ENCODE peak calls at places on chromosomes 2 and 18, in six cellular contexts. L is heart right ventricle; U is kidney epithelial cell; W is neural crest cell; D is activated T-cell treated with anti-CD3 and anti-CD28 coated beads for 1 hour; S is activated naive CD4-positive, alpha-beta T cell treated with anti-CD3 and anti-CD28 coated beads, Interleukin-2, amount 50 U/mL, for 72 hours. M is an unnamed sample.

GRCh38 chr2:215782965-215783364 is 230.4 kb downstream of the MREG start:
- DNase-seq in L (no peak), U (no peak), W (no peak), D (no peak), S (no peak), M (no peak)

GRCh38 chr2:133591164-133591563 is 22.9 kb upstream of the NCKAP5 start:
- DNase-seq in L (peak), U (no peak), W (no peak), D (no peak), S (no peak), M (no peak)

GRCh38 chr18:35497334-35498197 is at the start of gene INO80C:
- DNase-seq in L (peak), U (peak), W (peak), D (peak), S (peak), M (peak)

GRCh38 chr2:112601754-112602153 is 17.3 kb downstream of the CHCHD5 start:
- DNase-seq in L (no peak), U (no peak), W (no peak), D (no peak), S (peak), M (no peak)

GRCh38 chr18:44681039-44681595 is 429 bp downstream of the SETBP1 start:
- DNase-seq in L (no peak), U (no peak), W (no peak), D (no peak), S (no peak), M (no peak)

GRCh38 chr2:35606394-35606793 is 749.2 kb upstream of the CRIM1 start:
- DNase-seq in L (no peak), U (no peak), W (no peak), D (no peak), S (no peak), M (no peak)

GRCh38 chr2:8977758-8978157 is 25.7 kb downstream of the MBOAT2 start:
- DNase-seq in L (no peak), U (no peak), W (no peak), D (no peak), S (no peak), M (no peak)

GRCh38 chr18:62898359-62898758 is 183.0 kb downstream of the PHLPP1 start:
- DNase-seq in L (no peak), U (no peak), W (no peak), D (no peak), S (no peak), M (peak)

GRCh38 chr18:49764032-49764431 is 49.3 kb downstream of the ACAA2 start:
- DNase-seq in L (no peak), U (no peak), W (no peak), D (no peak), S (no peak), M (no peak)

GRCh38 chr2:124836415-124836814 is 811.3 kb downstream of the CNTNAP5 start:
- DNase-seq in L (no peak), U (no peak), W (no peak), D (no peak), S (no peak), M (no peak)

GRCh38 chr2:138649571-138649970 is 130.6 kb downstream of the NXPH2 start:
- DNase-seq in L (no peak), U (no peak), W (no peak), D (no peak), S (no peak), M (peak)

GRCh38 chr2:117980783-117981676 is 32.8 kb downstream of the CCDC93 start:
- DNase-seq in L (no peak), U (peak), W (no peak), D (no peak), S (no peak), M (peak)

GRCh38 chr2:121028577-121028976 is 256.4 kb downstream of the TFCP2L1 start:
- DNase-seq in L (no peak), U (no peak), W (no peak), D (no peak), S (no peak), M (no peak)

GRCh38 chr2:230908595-230909191 is 16.3 kb downstream of the GPR55 start:
- DNase-seq in L (no peak), U (peak), W (no peak), D (no peak), S (peak), M (peak)

M was measured in epithelial cell of prostate.